ENCODE peak calls at places on chromosomes 6 and 20, in seven cellular contexts. X is PC-9, S is OCI-LY7, Z is dorsolateral prefrontal cortex, M is adrenal gland, W is endodermal cell, D is transverse colon. J is an unnamed sample.

GRCh38 chr20:39563406-39563805 is 601.3 kb downstream of the DHX35 start:
- DNase-seq in X (no peak), S (no peak), Z (no peak), M (no peak), W (no peak), D (no peak), J (no peak)

GRCh38 chr6:24864345-24864744 is 65.6 kb upstream of the ARMH2 start:
- DNase-seq in X (no peak), S (no peak), Z (no peak), M (no peak), W (no peak), D (no peak), J (no peak)

GRCh38 chr20:50724851-50725721 is 6.3 kb upstream of the PARD6B start:
- DNase-seq in X (peak), S (no peak), Z (peak), M (peak), W (peak), D (peak), J (peak)

GRCh38 chr6:165766457-165766856 is 103.4 kb upstream of the PDE10A start:
- DNase-seq in X (no peak), S (no peak), Z (no peak), M (no peak), W (no peak), D (no peak), J (peak)

GRCh38 chr6:125019873-125020272 is 57.6 kb downstream of the RNF217 start:
- DNase-seq in X (no peak), S (no peak), Z (no peak), M (no peak), W (peak), D (no peak), J (no peak)

GRCh38 chr6:15362274-15363160 is 116.6 kb downstream of the JARID2 start:
- DNase-seq in X (no peak), S (no peak), Z (no peak), M (no peak), W (no peak), D (no peak), J (no peak)

GRCh38 chr6:111406200-111406711 is 76.8 kb downstream of the REV3L start:
- DNase-seq in X (no peak), S (peak), Z (no peak), M (no peak), W (no peak), D (no peak), J (peak)

GRCh38 chr6:21900730-21901129 is 307.2 kb downstream of the SOX4 start:
- DNase-seq in X (peak), S (no peak), Z (no peak), M (no peak), W (no peak), D (no peak), J (peak)

GRCh38 chr6:69038841-69039240 is 403.8 kb downstream of the ADGRB3 start:
- DNase-seq in X (no peak), S (no peak), Z (no peak), M (no peak), W (no peak), D (no peak), J (peak)

GRCh38 chr6:28489366-28490190 is 26.0 kb downstream of the GPX6 start:
- DNase-seq in X (peak), S (no peak), Z (no peak), M (peak), W (peak), D (peak), J (peak)

GRCh38 chr20:16236589-16237241 is 336.5 kb downstream of the KIF16B start:
- DNase-seq in X (no peak), S (no peak), Z (no peak), M (no peak), W (peak), D (no peak), J (no peak)
- H3K4me3 ChIP-seq in X (no peak), S (no peak), Z (no peak), M (no peak), W (no peak), D (no peak), J (no peak)

DNA sequence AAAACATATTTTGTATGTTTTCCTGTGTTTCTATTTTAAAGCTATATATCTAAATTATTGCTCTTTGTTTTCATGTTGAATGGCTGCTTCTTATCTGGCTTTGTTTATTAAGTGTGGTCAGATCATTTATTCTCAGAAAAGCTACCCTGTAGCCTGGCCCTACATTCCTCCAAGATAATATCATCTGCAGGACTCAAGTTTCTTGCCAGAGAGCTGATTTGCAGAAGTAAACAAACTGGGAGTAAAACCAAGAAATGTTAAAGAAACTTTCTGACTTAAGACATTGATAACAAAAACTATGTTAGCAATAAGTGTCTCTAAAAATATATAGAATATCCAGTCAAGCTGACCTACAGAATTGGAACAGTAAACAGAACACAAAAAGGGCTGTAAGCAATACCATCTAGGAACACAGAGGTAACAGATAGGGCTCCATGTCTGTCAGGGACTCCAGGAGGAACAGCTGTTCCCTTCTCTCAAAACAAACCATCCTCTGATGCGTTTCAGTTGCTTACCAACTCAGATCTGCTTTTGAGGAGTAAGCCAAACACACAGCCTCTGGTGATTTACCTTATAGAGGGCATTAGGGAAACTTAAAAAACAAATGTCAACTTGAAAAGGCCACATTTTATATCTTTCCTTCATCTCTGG is 17.5 kb upstream of the CEP85L start:
- DNase-seq in X (no peak), S (no peak), Z (no peak), M (no peak), W (no peak), D (no peak), J (no peak)
- TF ChIP-seq CTCF in X (no peak), S (no peak), Z (no peak), M (no peak), W (no peak), D (no peak), J (no peak)

GRCh38 chr6:86936834-86937218 is 502 bp upstream of the HTR1E start:
- DNase-seq in X (no peak), S (no peak), Z (no peak), M (no peak), W (no peak), D (no peak), J (no peak)
- H3K4me3 ChIP-seq in X (no peak), S (no peak), Z (peak), M (peak), W (peak), D (no peak), J (no peak)

GRCh38 chr6:163086563-163086895 is 328.0 kb upstream of the QKI start:
- DNase-seq in X (no peak), S (no peak), Z (no peak), M (no peak), W (no peak), D (no peak), J (no peak)
- TF ChIP-seq CTCF in X (no peak), S (no peak), Z (no peak), M (no peak), W (no peak), D (no peak), J (no peak)

DNA sequence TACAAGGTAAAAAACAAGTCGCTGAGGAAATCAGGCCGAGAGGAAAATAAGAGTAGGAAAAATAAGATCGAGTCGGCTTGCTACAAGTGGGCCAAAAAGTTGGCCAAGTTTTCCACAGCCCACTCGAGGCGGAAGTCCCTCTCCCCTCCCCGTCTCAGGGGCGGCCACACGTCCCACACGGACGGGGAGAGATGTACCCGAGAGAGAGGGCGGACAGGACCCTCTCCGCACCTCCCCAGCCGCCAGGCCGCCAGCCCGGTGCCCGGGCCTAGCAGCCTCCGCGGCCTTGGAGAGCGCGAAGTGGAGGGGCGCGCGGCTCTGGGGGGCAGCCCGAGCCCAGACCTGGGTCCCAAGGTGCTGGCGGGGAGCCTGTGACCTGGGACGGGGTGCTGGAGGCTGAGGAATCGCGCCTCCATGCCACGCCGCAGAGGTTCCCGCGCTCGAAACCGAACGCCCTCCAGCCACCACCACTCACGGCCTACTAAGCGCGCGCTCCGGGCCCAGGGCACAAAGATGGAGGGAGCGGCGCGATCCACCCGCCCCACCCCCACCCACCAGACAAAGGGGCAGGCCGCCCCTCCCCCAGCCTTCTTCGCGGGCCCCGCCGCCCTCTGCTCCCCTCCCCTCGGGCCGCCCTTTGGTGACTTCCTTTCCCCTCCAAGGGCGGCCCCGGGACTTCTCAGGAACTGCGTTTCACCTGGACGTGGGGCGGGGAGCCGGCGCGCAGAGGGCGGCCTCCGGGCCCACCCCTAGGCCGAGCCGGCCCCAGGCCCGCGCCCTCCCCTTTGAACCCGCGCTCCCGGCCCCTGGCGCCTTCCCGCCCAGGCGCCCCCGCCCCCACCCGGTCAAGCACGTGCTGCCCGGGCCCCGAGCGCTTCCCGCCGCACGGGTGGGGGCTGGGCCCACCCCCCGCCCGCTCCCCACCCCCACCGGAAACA is 1.7 kb upstream of the HMGA1 start:
- DNase-seq in X (peak), S (peak), Z (no peak), M (no peak), W (peak), D (peak), J (no peak)
- H3K4me3 ChIP-seq in X (peak), S (peak), Z (no peak), M (peak), W (peak), D (peak), J (no peak)

DNA sequence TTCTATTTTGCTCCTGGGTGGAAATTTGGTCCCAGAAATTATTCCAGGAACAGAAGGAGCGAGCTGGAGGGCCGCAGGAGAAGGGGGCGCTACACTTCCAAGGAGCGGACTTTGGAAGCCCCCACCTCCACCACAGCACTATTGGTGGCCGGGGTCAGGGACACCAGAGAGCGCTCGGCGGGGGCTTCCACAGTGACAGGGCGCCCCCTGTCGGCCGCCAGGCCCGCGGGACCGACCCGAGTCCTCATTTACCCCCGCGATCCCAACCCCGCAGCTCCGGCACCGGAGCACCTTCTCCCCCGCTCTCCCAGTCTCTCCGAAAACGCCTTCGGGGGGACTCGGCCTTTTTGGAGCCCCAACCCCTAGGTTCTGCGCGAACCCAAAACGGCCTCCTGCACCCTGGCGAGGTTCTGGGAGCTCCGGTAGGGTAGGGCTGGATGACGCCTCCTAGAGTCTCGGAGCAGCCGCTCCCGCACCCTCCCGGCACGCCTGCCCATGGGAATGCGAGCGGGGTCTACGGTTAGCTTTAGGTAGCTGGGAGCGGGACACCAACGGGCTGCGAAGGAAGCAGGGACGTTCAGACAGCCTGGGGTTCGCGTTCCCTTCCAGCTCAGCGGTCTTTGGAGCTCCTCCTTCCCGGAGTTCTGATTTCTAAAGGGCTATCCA is 2.4 kb upstream of the FOXA2 start:
- DNase-seq in X (no peak), S (no peak), Z (no peak), M (no peak), W (peak), D (peak), J (peak)
- TF ChIP-seq CTCF in X (peak), S (no peak), Z (peak), M (peak), W (peak), D (peak), J (peak)

GRCh38 chr6:35686441-35686840 is 2.3 kb downstream of the FKBP5 start:
- DNase-seq in X (no peak), S (no peak), Z (no peak), M (no peak), W (no peak), D (no peak), J (no peak)
- H3K4me3 ChIP-seq in X (no peak), S (peak), Z (no peak), M (peak), W (peak), D (peak), J (peak)